ENCODE peak calls at places on chromosomes 13 and 19, in five cellular contexts. C is dorsolateral prefrontal cortex, P is brain microvascular endothelial cell, Q is RWPE2, W is ascending aorta. Z is an unnamed sample.

GRCh38 chr19:39319098-39319891 is 1.4 kb downstream of the LRFN1 start:
- DNase-seq in Q (no peak), W (no peak), P (no peak), C (no peak), Z (no peak)

GRCh38 chr13:25783480-25784081 is 268.2 kb downstream of the SHISA2 start:
- DNase-seq in W (no peak), C (no peak), Q (no peak), P (no peak), Z (no peak)

GRCh38 chr13:96090240-96091101 is 564 bp downstream of the HS6ST3 start:
- DNase-seq in P (no peak), W (no peak), C (peak; percentile 44), Q (no peak), Z (peak; percentile 13)

GRCh38 chr13:23654111-23655110 is 84.2 kb downstream of the TNFRSF19 start:
- DNase-seq in Q (no peak), W (no peak), P (peak; percentile 29), C (no peak), Z (peak; percentile 32)

GRCh38 chr13:44153536-44153935 is 220.1 kb upstream of the SERP2 start:
- DNase-seq in Q (no peak), C (no peak), P (no peak), W (no peak), Z (no peak)

GRCh38 chr19:1076951-1077350 is 10.0 kb downstream of the ARHGAP45 start:
- DNase-seq in Q (peak; percentile 62), W (peak; percentile 44), C (peak; percentile 59), P (no peak), Z (no peak)

GRCh38 chr13:25132984-25133383 is 37.0 kb downstream of the PABPC3 start:
- DNase-seq in W (no peak), P (no peak), Q (no peak), C (no peak), Z (no peak)

GRCh38 chr13:99421271-99421670 is 80.0 kb upstream of the TM9SF2 start:
- DNase-seq in W (no peak), Q (no peak), C (no peak), P (no peak), Z (no peak)

GRCh38 chr19:37329686-37330085 is 41.2 kb upstream of the ZNF527 start:
- DNase-seq in C (no peak), W (no peak), Q (no peak), P (no peak), Z (peak; percentile 12)

GRCh38 chr19:7670150-7670784 is 1.4 kb downstream of the RETN start:
- DNase-seq in C (peak; percentile 73), W (no peak), P (no peak), Q (no peak), Z (no peak)

GRCh38 chr19:35828694-35829301 is 16.2 kb upstream of the PRODH2 start:
- DNase-seq in P (peak; percentile 52), W (no peak), C (peak; percentile 48), Q (no peak), Z (peak; percentile 66)

GRCh38 chr19:56491399-56491798 is 14.3 kb upstream of the ZNF667 start:
- DNase-seq in Q (no peak), C (no peak), P (peak; percentile 12), W (no peak), Z (peak; percentile 27)

GRCh38 chr13:33194820-33195692 is 90.5 kb downstream of the STARD13 start:
- DNase-seq in W (no peak), C (no peak), P (peak; percentile 99), Q (no peak), Z (peak; percentile 99)

GRCh38 chr13:111402441-111402840 is 82.0 kb downstream of the TEX29 start:
- DNase-seq in P (no peak), Q (no peak), W (no peak), C (peak; percentile 3), Z (no peak)

GRCh38 chr19:41234512-41235208 is 15.6 kb downstream of the AXL start:
- DNase-seq in W (no peak), Q (no peak), C (no peak), P (no peak), Z (no peak)

GRCh38 chr19:5990289-5990797 is 12.4 kb upstream of the RANBP3 start:
- DNase-seq in P (no peak), Q (no peak), C (no peak), W (no peak), Z (no peak)

GRCh38 chr19:55640577-55641375 is at the start of gene ZNF580:
- DNase-seq in P (peak; percentile 75), C (peak; percentile 80), W (no peak), Q (no peak), Z (peak; percentile 75)

GRCh38 chr13:60873116-60873515 is 476.1 kb downstream of the TDRD3 start:
- DNase-seq in P (no peak), Q (no peak), W (no peak), C (no peak), Z (no peak)

GRCh38 chr19:10113592-10113963 is 2.1 kb downstream of the P2RY11 start:
- DNase-seq in C (no peak), W (no peak), P (no peak), Q (no peak), Z (peak; percentile 10)

GRCh38 chr19:8654591-8655339 is 24.3 kb downstream of the NFILZ start:
- DNase-seq in Q (no peak), W (no peak), C (peak; percentile 64), P (no peak), Z (peak; percentile 50)

GRCh38 chr19:19458110-19458816 is 52.8 kb downstream of the GATAD2A start:
- DNase-seq in W (no peak), P (no peak), Q (no peak), C (no peak), Z (no peak)

GRCh38 chr13:22422023-22422422 is 751.1 kb downstream of the FGF9 start:
- DNase-seq in Q (no peak), W (no peak), P (no peak), C (no peak), Z (no peak)

GRCh38 chr13:113740286-113740556 is 18.8 kb upstream of the TMEM255B start:
- DNase-seq in Q (no peak), W (no peak), P (no peak), C (no peak), Z (no peak)

GRCh38 chr13:45895880-45896279 is 44.3 kb upstream of the SIAH3 start:
- DNase-seq in W (no peak), Q (no peak), P (no peak), C (no peak), Z (no peak)

GRCh38 chr19:3528080-3528479 is 10.9 kb upstream of the TEKTIP1 start:
- DNase-seq in P (no peak), Q (no peak), C (no peak), W (no peak), Z (no peak)

GRCh38 chr13:21095311-21095710 is 33.9 kb upstream of the LATS2 start:
- DNase-seq in Q (no peak), C (no peak), W (no peak), P (no peak), Z (no peak)

GRCh38 chr13:43905435-43906031 is 25.8 kb downstream of the LACC1 start:
- DNase-seq in P (peak; percentile 60), W (no peak), C (no peak), Q (no peak), Z (peak; percentile 82)

GRCh38 chr19:49637865-49638350 is 2.0 kb downstream of the RRAS start:
- DNase-seq in W (peak; percentile 78), C (no peak), P (peak; percentile 62), Q (peak; percentile 86), Z (peak; percentile 92)

GRCh38 chr13:44396963-44397580 is 23.4 kb downstream of the SERP2 start:
- DNase-seq in P (peak; percentile 61), C (no peak), W (no peak), Q (no peak), Z (peak; percentile 76)

GRCh38 chr13:24053505-24054251 is 106.8 kb upstream of the SPATA13 start:
- DNase-seq in C (peak; percentile 70), Q (no peak), W (no peak), P (peak; percentile 36), Z (peak; percentile 75)

GRCh38 chr19:343941-344624 is 513 bp downstream of the MIER2 start:
- DNase-seq in Q (peak; percentile 38), P (no peak), W (no peak), C (peak; percentile 51), Z (peak; percentile 34)

GRCh38 chr13:92259523-92259922 is 861.1 kb downstream of the GPC5 start:
- DNase-seq in C (no peak), W (no peak), P (no peak), Q (no peak), Z (no peak)

GRCh38 chr13:39406688-39407087 is 196.3 kb downstream of the LHFPL6 start:
- DNase-seq in Q (no peak), C (no peak), W (no peak), P (no peak), Z (no peak)

GRCh38 chr19:23481043-23481442 is 85.8 kb upstream of the ZNF91 start:
- DNase-seq in W (no peak), Q (no peak), P (no peak), C (no peak), Z (no peak)

GRCh38 chr19:43478323-43478722 is 12.9 kb upstream of the LYPD3 start:
- DNase-seq in P (no peak), Q (no peak), W (no peak), C (no peak), Z (no peak)

GRCh38 chr19:43471091-43471490 is 5.7 kb upstream of the LYPD3 start:
- DNase-seq in P (no peak), W (no peak), Q (no peak), C (no peak), Z (no peak)

GRCh38 chr19:43476606-43477005 is 11.2 kb upstream of the LYPD3 start:
- DNase-seq in C (no peak), W (no peak), P (no peak), Q (no peak), Z (peak; percentile 87)

GRCh38 chr19:43474487-43474886 is 9.1 kb upstream of the LYPD3 start:
- DNase-seq in P (no peak), Q (no peak), W (no peak), C (no peak), Z (no peak)

GRCh38 chr19:43474986-43475705 is 9.7 kb upstream of the LYPD3 start:
- DNase-seq in W (peak; percentile 75), Q (peak; percentile 92), P (peak; percentile 88), C (peak; percentile 93), Z (peak; percentile 93)
- H3K4me3 ChIP-seq in W (peak overlapping the region; percentile 60), Q (peak overlapping the region; percentile 17), P (peak overlapping the region; percentile 46), C (peak overlapping the region; percentile 56), Z (peak overlapping the region; percentile 14)

GRCh38 chr19:15222738-15223648 is 9.3 kb downstream of the EPHX3 start:
- DNase-seq in Q (no peak), W (peak; percentile 73), C (peak; percentile 93), P (peak; percentile 90), Z (peak; percentile 98)
- TF ChIP-seq CTCF in Q (no peak), W (no peak), C (no peak), P (no peak), Z (no peak)

GRCh38 chr19:33821871-33822270 is 25.2 kb downstream of the KCTD15 start:
- DNase-seq in Q (no peak), W (no peak), C (no peak), P (no peak), Z (no peak)

GRCh38 chr19:33818426-33818825 is 21.8 kb downstream of the KCTD15 start:
- DNase-seq in P (no peak), C (peak; percentile 8), W (no peak), Q (peak; percentile 24), Z (no peak)

GRCh38 chr19:33819496-33819874 is 22.8 kb downstream of the KCTD15 start:
- DNase-seq in P (no peak), C (peak; percentile 40), Q (peak; percentile 42), W (no peak), Z (no peak)

GRCh38 chr19:33823341-33823740 is 26.7 kb downstream of the KCTD15 start:
- DNase-seq in Q (peak; percentile 24), C (no peak), P (no peak), W (no peak), Z (no peak)

GRCh38 chr19:33819875-33820781 is 23.5 kb downstream of the KCTD15 start:
- DNase-seq in P (peak; percentile 23), C (peak; percentile 53), W (peak; percentile 30), Q (peak; percentile 98), Z (peak; percentile 68)
- H3K4me3 ChIP-seq in P (peak overlapping the region; percentile 51), C (peak overlapping the region; percentile 38), W (peak overlapping the region; percentile 64), Q (peak overlapping the region; percentile 25), Z (peak overlapping the region; percentile 21)

GRCh38 chr19:17327654-17328516 is 6.8 kb downstream of the ANO8 start:
- DNase-seq in P (no peak), W (no peak), C (no peak), Q (no peak), Z (no peak)
- TF ChIP-seq CTCF in P (peak; percentile 17), W (no peak), C (no peak), Q (no peak), Z (no peak)

Z was measured in cardiac fibroblast.